ENCODE peak calls at places on chromosome 3, in nine cellular contexts. One of them, this sample, is unnamed.

GRCh38 chr3:101574388-101575156 is 592 bp downstream of the PCNP start:
- DNase-seq in SK-N-SH: no peak
- DNase-seq in PC-9: no peak
- DNase-seq in endothelial cell of umbilical vein: peak
- DNase-seq in upper lobe of right lung: peak
- DNase-seq in brain microvascular endothelial cell: peak
- DNase-seq in OCI-LY7: peak
- DNase-seq in fibroblast of lung: peak
- DNase-seq in CD8-positive, alpha-beta T cell: peak
- DNase-seq in this sample: peak

GRCh38 chr3:176919836-176920760 is 277.2 kb downstream of the TBL1XR1 start:
- DNase-seq in brain microvascular endothelial cell: peak
- DNase-seq in SK-N-SH: no peak
- DNase-seq in OCI-LY7: no peak
- DNase-seq in CD8-positive, alpha-beta T cell: no peak
- DNase-seq in upper lobe of right lung: no peak
- DNase-seq in fibroblast of lung: peak
- DNase-seq in endothelial cell of umbilical vein: peak
- DNase-seq in PC-9: no peak
- DNase-seq in this sample: peak

GRCh38 chr3:131729561-131729960 is 226.8 kb upstream of the MRPL3 start:
- DNase-seq in CD8-positive, alpha-beta T cell: no peak
- DNase-seq in PC-9: no peak
- DNase-seq in fibroblast of lung: no peak
- DNase-seq in SK-N-SH: no peak
- DNase-seq in upper lobe of right lung: no peak
- DNase-seq in OCI-LY7: no peak
- DNase-seq in brain microvascular endothelial cell: no peak
- DNase-seq in endothelial cell of umbilical vein: no peak
- DNase-seq in this sample: no peak

GRCh38 chr3:194592798-194593752 is 40.1 kb downstream of the TMEM44 start:
- DNase-seq in upper lobe of right lung: no peak
- DNase-seq in SK-N-SH: peak
- DNase-seq in OCI-LY7: peak
- DNase-seq in fibroblast of lung: peak
- DNase-seq in endothelial cell of umbilical vein: peak
- DNase-seq in PC-9: peak
- DNase-seq in CD8-positive, alpha-beta T cell: no peak
- DNase-seq in brain microvascular endothelial cell: peak
- DNase-seq in this sample: peak

GRCh38 chr3:48562367-48563095 is 1.1 kb downstream of the UCN2 start:
- DNase-seq in SK-N-SH: peak
- DNase-seq in CD8-positive, alpha-beta T cell: no peak
- DNase-seq in fibroblast of lung: no peak
- DNase-seq in PC-9: no peak
- DNase-seq in endothelial cell of umbilical vein: no peak
- DNase-seq in OCI-LY7: no peak
- DNase-seq in upper lobe of right lung: no peak
- DNase-seq in brain microvascular endothelial cell: no peak
- DNase-seq in this sample: no peak

GRCh38 chr3:171255236-171255806 is 204.9 kb downstream of the TNIK start:
- DNase-seq in upper lobe of right lung: no peak
- DNase-seq in SK-N-SH: no peak
- DNase-seq in PC-9: no peak
- DNase-seq in OCI-LY7: peak
- DNase-seq in endothelial cell of umbilical vein: no peak
- DNase-seq in fibroblast of lung: no peak
- DNase-seq in CD8-positive, alpha-beta T cell: no peak
- DNase-seq in brain microvascular endothelial cell: no peak
- DNase-seq in this sample: peak

GRCh38 chr3:146469206-146470017 is at the start of gene PLSCR2:
- DNase-seq in endothelial cell of umbilical vein: peak
- DNase-seq in SK-N-SH: peak
- DNase-seq in upper lobe of right lung: peak
- DNase-seq in CD8-positive, alpha-beta T cell: peak
- DNase-seq in PC-9: no peak
- DNase-seq in fibroblast of lung: peak
- DNase-seq in OCI-LY7: peak
- DNase-seq in brain microvascular endothelial cell: no peak
- DNase-seq in this sample: no peak

GRCh38 chr3:187743195-187744141 is 1.8 kb downstream of the BCL6 start:
- DNase-seq in upper lobe of right lung: peak
- DNase-seq in endothelial cell of umbilical vein: peak
- DNase-seq in brain microvascular endothelial cell: peak
- DNase-seq in CD8-positive, alpha-beta T cell: peak
- DNase-seq in OCI-LY7: peak
- DNase-seq in SK-N-SH: no peak
- DNase-seq in fibroblast of lung: peak
- DNase-seq in PC-9: no peak
- DNase-seq in this sample: no peak

GRCh38 chr3:48219543-48219942 is 3.8 kb upstream of the CAMP start:
- DNase-seq in CD8-positive, alpha-beta T cell: no peak
- DNase-seq in PC-9: peak
- DNase-seq in upper lobe of right lung: no peak
- DNase-seq in SK-N-SH: no peak
- DNase-seq in endothelial cell of umbilical vein: no peak
- DNase-seq in fibroblast of lung: no peak
- DNase-seq in OCI-LY7: no peak
- DNase-seq in brain microvascular endothelial cell: no peak
- DNase-seq in this sample: no peak

GRCh38 chr3:18369561-18370185 is 55.5 kb downstream of the SATB1 start:
- DNase-seq in SK-N-SH: peak
- DNase-seq in fibroblast of lung: peak
- DNase-seq in CD8-positive, alpha-beta T cell: no peak
- DNase-seq in OCI-LY7: no peak
- DNase-seq in endothelial cell of umbilical vein: no peak
- DNase-seq in PC-9: no peak
- DNase-seq in upper lobe of right lung: no peak
- DNase-seq in brain microvascular endothelial cell: no peak
- DNase-seq in this sample: no peak

GRCh38 chr3:157128771-157129671 is 30.9 kb downstream of the CCNL1 start:
- DNase-seq in CD8-positive, alpha-beta T cell: peak
- DNase-seq in upper lobe of right lung: no peak
- DNase-seq in fibroblast of lung: peak
- DNase-seq in OCI-LY7: no peak
- DNase-seq in PC-9: peak
- DNase-seq in brain microvascular endothelial cell: peak
- DNase-seq in endothelial cell of umbilical vein: peak
- DNase-seq in SK-N-SH: no peak
- DNase-seq in this sample: peak

GRCh38 chr3:111585214-111585613 is 9.9 kb downstream of the ZBED2 start:
- DNase-seq in brain microvascular endothelial cell: no peak
- DNase-seq in endothelial cell of umbilical vein: no peak
- DNase-seq in PC-9: peak
- DNase-seq in SK-N-SH: no peak
- DNase-seq in CD8-positive, alpha-beta T cell: no peak
- DNase-seq in fibroblast of lung: peak
- DNase-seq in OCI-LY7: no peak
- DNase-seq in upper lobe of right lung: no peak
- DNase-seq in this sample: peak

GRCh38 chr3:31442755-31443154 is 90.0 kb upstream of the STT3B start:
- DNase-seq in CD8-positive, alpha-beta T cell: no peak
- DNase-seq in SK-N-SH: no peak
- DNase-seq in PC-9: no peak
- DNase-seq in upper lobe of right lung: no peak
- DNase-seq in endothelial cell of umbilical vein: no peak
- DNase-seq in brain microvascular endothelial cell: no peak
- DNase-seq in OCI-LY7: no peak
- DNase-seq in fibroblast of lung: no peak
- DNase-seq in this sample: no peak

GRCh38 chr3:49377483-49377882 is 19.3 kb upstream of the GPX1 start:
- DNase-seq in endothelial cell of umbilical vein: no peak
- DNase-seq in fibroblast of lung: peak
- DNase-seq in SK-N-SH: no peak
- DNase-seq in OCI-LY7: peak
- DNase-seq in CD8-positive, alpha-beta T cell: no peak
- DNase-seq in brain microvascular endothelial cell: peak
- DNase-seq in PC-9: no peak
- DNase-seq in upper lobe of right lung: no peak
- DNase-seq in this sample: peak

GRCh38 chr3:4492240-4493007 is 724 bp upstream of the ITPR1 start:
- DNase-seq in upper lobe of right lung: peak
- DNase-seq in OCI-LY7: peak
- DNase-seq in brain microvascular endothelial cell: peak
- DNase-seq in endothelial cell of umbilical vein: peak
- DNase-seq in SK-N-SH: peak
- DNase-seq in PC-9: peak
- DNase-seq in CD8-positive, alpha-beta T cell: peak
- DNase-seq in fibroblast of lung: peak
- DNase-seq in this sample: peak

GRCh38 chr3:189975376-189975990 is 145.2 kb downstream of the P3H2 start:
- DNase-seq in endothelial cell of umbilical vein: no peak
- DNase-seq in PC-9: no peak
- DNase-seq in SK-N-SH: no peak
- DNase-seq in brain microvascular endothelial cell: no peak
- DNase-seq in CD8-positive, alpha-beta T cell: no peak
- DNase-seq in fibroblast of lung: peak
- DNase-seq in OCI-LY7: no peak
- DNase-seq in upper lobe of right lung: no peak
- DNase-seq in this sample: no peak

GRCh38 chr3:115245437-115245836 is 98.3 kb upstream of the ZBTB20 start:
- DNase-seq in endothelial cell of umbilical vein: peak
- DNase-seq in OCI-LY7: no peak
- DNase-seq in CD8-positive, alpha-beta T cell: no peak
- DNase-seq in upper lobe of right lung: no peak
- DNase-seq in SK-N-SH: no peak
- DNase-seq in brain microvascular endothelial cell: peak
- DNase-seq in PC-9: peak
- DNase-seq in fibroblast of lung: peak
- DNase-seq in this sample: peak

GRCh38 chr3:154904328-154904727 is 175.8 kb upstream of the MME start:
- DNase-seq in CD8-positive, alpha-beta T cell: no peak
- DNase-seq in brain microvascular endothelial cell: peak
- DNase-seq in OCI-LY7: peak
- DNase-seq in PC-9: no peak
- DNase-seq in SK-N-SH: peak
- DNase-seq in endothelial cell of umbilical vein: peak
- DNase-seq in fibroblast of lung: no peak
- DNase-seq in upper lobe of right lung: no peak
- DNase-seq in this sample: peak
- TF ChIP-seq CTCF in CD8-positive, alpha-beta T cell: no peak
- TF ChIP-seq CTCF in brain microvascular endothelial cell: peak
- TF ChIP-seq CTCF in OCI-LY7: peak
- TF ChIP-seq CTCF in PC-9: peak
- TF ChIP-seq CTCF in SK-N-SH: peak
- TF ChIP-seq CTCF in endothelial cell of umbilical vein: no peak
- TF ChIP-seq CTCF in fibroblast of lung: peak
- TF ChIP-seq CTCF in upper lobe of right lung: peak
- TF ChIP-seq CTCF in this sample: peak

GRCh38 chr3:151166161-151166560 is 36.9 kb downstream of the GPR171 start:
- DNase-seq in brain microvascular endothelial cell: no peak
- DNase-seq in SK-N-SH: no peak
- DNase-seq in endothelial cell of umbilical vein: no peak
- DNase-seq in upper lobe of right lung: no peak
- DNase-seq in OCI-LY7: no peak
- DNase-seq in CD8-positive, alpha-beta T cell: no peak
- DNase-seq in PC-9: no peak
- DNase-seq in fibroblast of lung: no peak
- DNase-seq in this sample: no peak

GRCh38 chr3:151171145-151171544 is 31.9 kb downstream of the GPR171 start:
- DNase-seq in fibroblast of lung: peak
- DNase-seq in PC-9: no peak
- DNase-seq in CD8-positive, alpha-beta T cell: peak
- DNase-seq in endothelial cell of umbilical vein: no peak
- DNase-seq in OCI-LY7: peak
- DNase-seq in SK-N-SH: no peak
- DNase-seq in brain microvascular endothelial cell: peak
- DNase-seq in upper lobe of right lung: no peak
- DNase-seq in this sample: no peak

GRCh38 chr3:151169262-151169661 is 33.8 kb downstream of the GPR171 start:
- DNase-seq in OCI-LY7: no peak
- DNase-seq in upper lobe of right lung: peak
- DNase-seq in endothelial cell of umbilical vein: no peak
- DNase-seq in fibroblast of lung: no peak
- DNase-seq in SK-N-SH: no peak
- DNase-seq in brain microvascular endothelial cell: no peak
- DNase-seq in CD8-positive, alpha-beta T cell: no peak
- DNase-seq in PC-9: no peak
- DNase-seq in this sample: no peak

GRCh38 chr3:151168269-151169094 is 34.5 kb downstream of the GPR171 start:
- DNase-seq in endothelial cell of umbilical vein: peak
- DNase-seq in upper lobe of right lung: peak
- DNase-seq in PC-9: peak
- DNase-seq in SK-N-SH: peak
- DNase-seq in CD8-positive, alpha-beta T cell: peak
- DNase-seq in fibroblast of lung: peak
- DNase-seq in brain microvascular endothelial cell: peak
- DNase-seq in OCI-LY7: peak
- DNase-seq in this sample: peak

GRCh38 chr3:151169700-151170224 is 33.3 kb downstream of the GPR171 start:
- DNase-seq in CD8-positive, alpha-beta T cell: no peak
- DNase-seq in OCI-LY7: no peak
- DNase-seq in fibroblast of lung: peak
- DNase-seq in upper lobe of right lung: peak
- DNase-seq in SK-N-SH: no peak
- DNase-seq in endothelial cell of umbilical vein: no peak
- DNase-seq in brain microvascular endothelial cell: no peak
- DNase-seq in PC-9: no peak
- DNase-seq in this sample: no peak
- H3K27ac ChIP-seq in CD8-positive, alpha-beta T cell: no peak
- H3K27ac ChIP-seq in OCI-LY7: no peak
- H3K27ac ChIP-seq in fibroblast of lung: no peak
- H3K27ac ChIP-seq in upper lobe of right lung: peak
- H3K27ac ChIP-seq in SK-N-SH: no peak
- H3K27ac ChIP-seq in endothelial cell of umbilical vein: no peak
- H3K27ac ChIP-seq in brain microvascular endothelial cell: no peak
- H3K27ac ChIP-seq in PC-9: no peak
- H3K27ac ChIP-seq in this sample: no peak

DNA sequence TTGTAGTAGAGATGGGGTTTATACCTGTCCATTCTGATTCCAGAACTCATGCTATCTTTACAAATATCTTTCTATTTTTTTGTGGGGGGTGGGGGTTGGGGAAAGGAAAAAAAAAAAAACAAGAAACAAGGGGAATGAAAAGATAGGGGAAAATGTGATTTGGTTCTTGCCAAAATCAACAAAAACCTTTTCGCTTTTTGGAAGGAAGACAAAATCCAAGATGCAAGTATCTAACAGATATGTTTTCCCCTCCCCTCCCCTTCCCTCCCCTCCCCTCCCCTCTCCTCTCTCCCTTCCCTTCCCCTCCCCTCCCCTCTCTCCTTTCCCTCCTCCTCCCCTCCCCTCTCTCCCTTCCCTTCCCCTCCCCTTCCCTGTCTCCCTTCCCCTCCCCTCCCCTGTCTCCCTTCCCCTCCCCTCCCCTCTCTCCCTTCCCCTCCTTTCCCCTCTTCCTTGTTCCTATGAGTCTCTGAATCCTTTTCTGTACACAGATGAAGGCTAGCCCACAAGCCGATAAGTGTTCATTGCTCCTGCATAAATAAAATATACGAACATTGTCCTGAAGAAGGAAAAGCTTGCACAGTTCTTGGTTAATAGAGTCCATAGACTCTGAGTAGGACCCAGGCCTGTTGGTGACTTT is 551.9 kb downstream of the EDEM1 start:
- DNase-seq in OCI-LY7: no peak
- DNase-seq in fibroblast of lung: no peak
- DNase-seq in upper lobe of right lung: no peak
- DNase-seq in endothelial cell of umbilical vein: no peak
- DNase-seq in PC-9: no peak
- DNase-seq in CD8-positive, alpha-beta T cell: no peak
- DNase-seq in brain microvascular endothelial cell: no peak
- DNase-seq in SK-N-SH: no peak
- DNase-seq in this sample: no peak
- TF ChIP-seq CTCF in OCI-LY7: no peak
- TF ChIP-seq CTCF in fibroblast of lung: no peak
- TF ChIP-seq CTCF in upper lobe of right lung: no peak
- TF ChIP-seq CTCF in endothelial cell of umbilical vein: no peak
- TF ChIP-seq CTCF in PC-9: no peak
- TF ChIP-seq CTCF in CD8-positive, alpha-beta T cell: no peak
- TF ChIP-seq CTCF in brain microvascular endothelial cell: no peak
- TF ChIP-seq CTCF in SK-N-SH: no peak
- TF ChIP-seq CTCF in this sample: no peak

GRCh38 chr3:133887951-133888703 is 7.6 kb downstream of the RAB6B start:
- DNase-seq in PC-9: no peak
- DNase-seq in SK-N-SH: no peak
- DNase-seq in CD8-positive, alpha-beta T cell: no peak
- DNase-seq in OCI-LY7: no peak
- DNase-seq in endothelial cell of umbilical vein: no peak
- DNase-seq in upper lobe of right lung: no peak
- DNase-seq in brain microvascular endothelial cell: no peak
- DNase-seq in fibroblast of lung: no peak
- DNase-seq in this sample: no peak
- H3K27ac ChIP-seq in PC-9: no peak
- H3K27ac ChIP-seq in SK-N-SH: no peak
- H3K27ac ChIP-seq in CD8-positive, alpha-beta T cell: no peak
- H3K27ac ChIP-seq in OCI-LY7: no peak
- H3K27ac ChIP-seq in endothelial cell of umbilical vein: no peak
- H3K27ac ChIP-seq in upper lobe of right lung: no peak
- H3K27ac ChIP-seq in brain microvascular endothelial cell: no peak
- H3K27ac ChIP-seq in fibroblast of lung: no peak
- H3K27ac ChIP-seq in this sample: no peak